ENCODE peak calls at places on chromosomes 3 and 15, in four cellular contexts. D, J, C and T are unnamed samples.

GRCh38 chr3:14154895-14155432 is 23.4 kb downstream of the XPC start:
- DNase-seq in D (no peak), J (no peak), C (no peak), T (no peak)

GRCh38 chr3:123122525-123123315 is 55.9 kb downstream of the PDIA5 start:
- DNase-seq in D (no peak), J (peak; percentile 23), C (peak; percentile 21), T (no peak)

GRCh38 chr15:90178468-90179435 is 22.4 kb upstream of the SEMA4B start:
- DNase-seq in D (no peak), J (no peak), C (no peak), T (no peak)

GRCh38 chr15:69903476-69904295 is 194.0 kb downstream of the TLE3 start:
- DNase-seq in D (no peak), J (peak; percentile 46), C (no peak), T (no peak)

GRCh38 chr15:101201411-101202174 is 50.3 kb downstream of the CHSY1 start:
- DNase-seq in D (no peak), J (peak; percentile 98), C (peak; percentile 97), T (peak; percentile 76)

GRCh38 chr3:47227678-47228077 is 54.9 kb downstream of the KIF9 start:
- DNase-seq in D (no peak), J (no peak), C (no peak), T (no peak)

GRCh38 chr3:70606018-70606417 is 293.6 kb upstream of the MDFIC2 start:
- DNase-seq in D (no peak), J (no peak), C (no peak), T (no peak)

GRCh38 chr3:37475435-37475834 is 301.1 kb upstream of the LRRFIP2 start:
- DNase-seq in D (no peak), J (no peak), C (no peak), T (no peak)

GRCh38 chr15:100078511-100079220 is 263.1 kb downstream of the ADAMTS17 start:
- DNase-seq in D (no peak), J (no peak), C (peak; percentile 13), T (no peak)

GRCh38 chr3:172787746-172788145 is 37.2 kb downstream of the ECT2 start:
- DNase-seq in D (no peak), J (peak; percentile 14), C (peak; percentile 7), T (no peak)

GRCh38 chr3:67349551-67350174 is 304.7 kb downstream of the SUCLG2 start:
- DNase-seq in D (peak; percentile 44), J (no peak), C (peak; percentile 41), T (no peak)

GRCh38 chr3:10782011-10782410 is 34.0 kb upstream of the SLC6A11 start:
- DNase-seq in D (no peak), J (no peak), C (no peak), T (no peak)

GRCh38 chr3:127368186-127369032 is 80.6 kb upstream of the PRR20G start:
- DNase-seq in D (no peak), J (no peak), C (no peak), T (no peak)

GRCh38 chr15:95169701-95170459 is 938.5 kb downstream of the MCTP2 start:
- DNase-seq in D (no peak), J (peak; percentile 30), C (no peak), T (peak; percentile 11)

GRCh38 chr15:41934843-41935242 is 37.5 kb downstream of the EHD4 start:
- DNase-seq in D (peak; percentile 59), J (no peak), C (peak; percentile 86), T (no peak)

GRCh38 chr15:72796515-72797337 is 13.2 kb upstream of the ADPGK start:
- DNase-seq in D (peak; percentile 12), J (peak; percentile 49), C (peak; percentile 56), T (peak; percentile 74)

GRCh38 chr15:101048191-101049011 is 129.2 kb downstream of the LRRK1 start:
- DNase-seq in D (no peak), J (no peak), C (no peak), T (no peak)

GRCh38 chr3:23288286-23288685 is 85.2 kb downstream of the UBE2E2 start:
- DNase-seq in D (no peak), J (no peak), C (no peak), T (no peak)

GRCh38 chr3:18111702-18112311 is 313.3 kb downstream of the SATB1 start:
- DNase-seq in D (no peak), J (peak; percentile 22), C (peak; percentile 61), T (peak; percentile 43)

GRCh38 chr3:125261031-125261430 is 48.5 kb upstream of the SLC12A8 start:
- DNase-seq in D (no peak), J (no peak), C (no peak), T (no peak)

GRCh38 chr15:90300988-90301715 is 35.7 kb downstream of the NGRN start:
- DNase-seq in D (peak; percentile 47), J (peak; percentile 51), C (peak; percentile 68), T (peak; percentile 72)

GRCh38 chr15:33242165-33242564 is 47.7 kb upstream of the FMN1 start:
- DNase-seq in D (no peak), J (peak; percentile 4), C (peak; percentile 94), T (no peak)

GRCh38 chr3:129824926-129825541 is 68.5 kb downstream of the TMCC1 start:
- DNase-seq in D (peak; percentile 38), J (peak; percentile 67), C (peak; percentile 67), T (peak; percentile 56)

GRCh38 chr3:114464548-114464947 is 170.7 kb downstream of the TIGIT start:
- DNase-seq in D (no peak), J (no peak), C (no peak), T (no peak)

GRCh38 chr3:139794469-139795265 is 116.9 kb upstream of the NMNAT3 start:
- DNase-seq in D (no peak), J (no peak), C (peak; percentile 1), T (no peak)

GRCh38 chr15:69897471-69898237 is 200.1 kb downstream of the TLE3 start:
- DNase-seq in D (no peak), J (no peak), C (no peak), T (no peak)

GRCh38 chr15:79433610-79434009 is 1.5 kb downstream of the MINAR1 start:
- DNase-seq in D (no peak), J (no peak), C (no peak), T (peak; percentile 29)

GRCh38 chr15:78437107-78437761 is 782 bp upstream of the IREB2 start:
- DNase-seq in D (no peak), J (no peak), C (no peak), T (no peak)

GRCh38 chr15:57319226-57319918 is 56.9 kb upstream of the CGNL1 start:
- DNase-seq in D (no peak), J (no peak), C (no peak), T (no peak)

GRCh38 chr3:35665390-35666055 is 26.2 kb downstream of the ARPP21 start:
- DNase-seq in D (no peak), J (no peak), C (no peak), T (no peak)